ENCODE peak calls at places on chromosomes 12 and 14, in seven cellular contexts. F, A, I, G, P, U and S are unnamed samples.

GRCh38 chr12:51926718-51927117 is 19.4 kb downstream of the ACVRL1 start:
- DNase-seq in F (no peak), A (peak; percentile 35), I (no peak), G (peak; percentile 48), P (no peak), U (peak; percentile 38), S (no peak)

GRCh38 chr12:130162771-130163460 is 652 bp downstream of the FZD10 start:
- DNase-seq in F (no peak), A (no peak), I (no peak), G (no peak), P (no peak), U (no peak), S (no peak)

GRCh38 chr12:5257763-5258475 is 174.0 kb upstream of the NTF3 start:
- DNase-seq in F (no peak), A (no peak), I (no peak), G (no peak), P (no peak), U (no peak), S (no peak)

GRCh38 chr14:86858043-86858442 is 1134.9 kb downstream of the GALC start:
- DNase-seq in F (no peak), A (no peak), I (no peak), G (no peak), P (no peak), U (peak; percentile 63), S (no peak)

GRCh38 chr14:68146812-68147211 is 327.2 kb downstream of the RAD51B start:
- DNase-seq in F (no peak), A (peak; percentile 85), I (peak; percentile 92), G (peak; percentile 25), P (peak; percentile 82), U (peak; percentile 97), S (no peak)

GRCh38 chr12:27498761-27499160 is 25.2 kb upstream of the PPFIBP1 start:
- DNase-seq in F (no peak), A (no peak), I (no peak), G (no peak), P (no peak), U (peak; percentile 29), S (no peak)

GRCh38 chr12:112252184-112252583 is 126.8 kb downstream of the TRAFD1 start:
- DNase-seq in F (peak; percentile 61), A (peak; percentile 22), I (no peak), G (no peak), P (no peak), U (peak; percentile 66), S (no peak)

GRCh38 chr12:16509411-16509810 is 96.6 kb downstream of the LMO3 start:
- DNase-seq in F (no peak), A (no peak), I (no peak), G (no peak), P (no peak), U (no peak), S (no peak)

GRCh38 chr12:132390287-132391076 is 61.1 kb upstream of the GALNT9 start:
- DNase-seq in F (no peak), A (no peak), I (no peak), G (no peak), P (no peak), U (no peak), S (no peak)

GRCh38 chr12:78442454-78442801 is 422.1 kb upstream of the SYT1 start:
- DNase-seq in F (no peak), A (no peak), I (no peak), G (no peak), P (no peak), U (peak; percentile 78), S (no peak)

GRCh38 chr14:96100171-96101064 is 61.3 kb downstream of the C14orf132 start:
- DNase-seq in F (peak; percentile 75), A (peak; percentile 57), I (peak; percentile 71), G (peak; percentile 82), P (peak; percentile 62), U (peak; percentile 88), S (peak; percentile 76)

DNA sequence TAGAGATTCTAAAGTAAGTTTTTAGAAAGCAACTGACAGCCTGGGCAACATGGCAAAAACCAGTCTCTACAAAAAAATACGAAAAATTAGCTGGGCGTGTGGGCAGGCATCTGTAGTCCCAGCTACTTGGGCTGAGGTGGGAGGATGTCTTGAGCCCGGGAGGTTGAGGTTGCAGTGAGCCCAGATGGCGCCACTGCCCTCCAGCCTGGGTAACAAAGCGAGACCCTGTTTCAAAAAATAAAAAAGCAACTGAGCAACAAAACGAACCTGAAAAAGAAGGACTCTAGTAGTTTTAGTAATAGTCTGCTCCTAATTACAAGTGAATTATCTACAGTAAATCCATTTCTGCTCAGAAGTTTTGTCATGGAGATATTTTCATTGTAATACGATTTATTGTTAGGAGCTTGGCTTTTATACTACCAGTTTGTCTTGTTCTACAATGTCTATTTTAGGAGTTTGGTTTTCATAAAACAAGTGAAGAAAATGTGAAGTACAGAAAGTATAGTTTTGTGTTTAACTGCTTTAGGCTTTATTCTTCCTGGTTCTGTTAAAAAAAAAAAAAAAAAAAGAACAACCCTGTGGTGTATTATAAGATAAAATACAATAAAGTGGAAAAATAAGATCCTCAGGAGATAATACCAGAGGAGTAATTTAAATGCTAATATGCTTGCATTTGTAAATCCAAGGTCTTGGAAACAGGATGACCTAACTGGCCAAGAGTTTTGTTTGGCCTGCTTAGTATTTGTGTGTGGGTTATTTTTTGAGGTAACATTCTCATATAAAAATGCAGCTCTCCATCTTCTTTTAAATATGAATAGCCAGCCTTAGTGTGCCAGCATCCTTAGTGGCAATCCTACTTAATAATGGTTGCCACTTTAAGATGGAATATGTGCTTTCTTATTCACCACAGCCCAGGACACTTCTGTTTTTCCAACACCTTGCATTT is 2.8 kb downstream of the TMX1 start:
- DNase-seq in F (no peak), A (no peak), I (no peak), G (no peak), P (no peak), U (no peak), S (no peak)
- TF ChIP-seq CTCF in F (no peak), A (no peak), I (no peak), G (peak; percentile 20), P (no peak), U (peak; percentile 18), S (no peak)

GRCh38 chr12:109741286-109741969 is 27.8 kb downstream of the FAM222A start:
- DNase-seq in F (peak; percentile 17), A (no peak), I (no peak), G (no peak), P (no peak), U (no peak), S (no peak)

GRCh38 chr12:109738209-109738608 is 24.6 kb downstream of the FAM222A start:
- DNase-seq in F (peak; percentile 14), A (no peak), I (no peak), G (no peak), P (no peak), U (no peak), S (peak; percentile 6)

GRCh38 chr12:109738878-109739665 is 25.4 kb downstream of the FAM222A start:
- DNase-seq in F (peak; percentile 33), A (no peak), I (no peak), G (no peak), P (no peak), U (no peak), S (no peak)

GRCh38 chr12:109740694-109741245 is 27.1 kb downstream of the FAM222A start:
- DNase-seq in F (peak; percentile 31), A (no peak), I (no peak), G (no peak), P (no peak), U (no peak), S (no peak)

DNA sequence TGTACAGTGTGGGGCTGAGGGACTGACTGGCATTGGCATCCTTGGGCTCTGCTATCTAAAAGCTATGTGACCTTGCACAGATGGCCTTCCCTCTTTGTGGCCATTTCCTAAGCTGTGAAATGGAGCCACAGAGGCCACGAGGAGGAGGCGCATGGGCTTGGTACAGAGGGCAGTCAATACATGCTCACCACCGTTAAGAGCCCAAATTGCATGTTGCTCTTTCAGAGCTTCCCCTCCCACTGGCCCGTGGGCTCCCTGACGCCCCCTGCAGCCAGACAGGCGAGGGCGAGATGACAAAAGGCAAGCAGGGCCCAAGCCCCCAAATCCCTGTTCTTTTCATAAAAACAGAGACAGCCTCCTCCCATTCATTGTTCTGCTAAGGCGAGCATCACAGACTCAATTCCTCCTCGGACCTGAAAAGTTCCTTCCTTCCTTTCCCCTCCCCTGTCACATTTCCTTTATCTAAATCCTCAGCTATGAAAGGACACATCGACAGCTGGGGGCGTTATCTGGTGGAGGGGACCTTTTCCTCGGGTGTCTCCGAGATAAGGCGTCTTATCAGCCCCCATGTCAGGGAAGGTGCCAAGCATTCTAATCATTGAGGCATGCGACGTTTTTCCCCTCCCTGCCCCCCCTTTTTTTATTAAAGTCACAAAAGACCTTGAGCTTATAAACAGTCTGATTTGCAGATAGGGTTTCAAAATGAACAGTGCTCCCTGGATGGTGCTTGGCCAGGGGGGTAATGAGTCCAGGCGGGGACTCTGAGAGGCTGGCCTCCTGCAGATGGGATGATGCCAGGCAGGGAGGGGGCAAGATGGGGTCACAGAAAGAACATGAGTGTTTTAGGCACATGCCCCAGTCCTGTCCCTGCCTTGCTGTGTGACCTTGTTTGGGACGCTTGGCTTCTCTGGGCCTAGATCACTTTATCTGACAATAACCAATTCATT is 26.4 kb downstream of the FAM222A start:
- DNase-seq in F (peak; percentile 39), A (no peak), I (no peak), G (no peak), P (no peak), U (no peak), S (no peak)
- TF ChIP-seq CTCF in F (no peak), A (no peak), I (peak; percentile 4), G (no peak), P (no peak), U (peak; percentile 17), S (peak; percentile 49)

GRCh38 chr12:55658212-55658611 is 21.5 kb downstream of the OR10P1 start:
- DNase-seq in F (no peak), A (no peak), I (no peak), G (no peak), P (no peak), U (no peak), S (no peak)

GRCh38 chr12:55657282-55657681 is 20.6 kb downstream of the OR10P1 start:
- DNase-seq in F (no peak), A (no peak), I (no peak), G (no peak), P (no peak), U (no peak), S (no peak)

GRCh38 chr12:55663391-55663790 is 26.7 kb downstream of the OR10P1 start:
- DNase-seq in F (no peak), A (no peak), I (no peak), G (no peak), P (no peak), U (no peak), S (no peak)

GRCh38 chr12:55658635-55659391 is 22.1 kb downstream of the OR10P1 start:
- DNase-seq in F (no peak), A (no peak), I (no peak), G (no peak), P (no peak), U (no peak), S (no peak)

GRCh38 chr12:55659486-55660385 is 23.0 kb downstream of the OR10P1 start:
- DNase-seq in F (no peak), A (no peak), I (no peak), G (no peak), P (no peak), U (peak; percentile 28), S (no peak)
- TF ChIP-seq CTCF in F (peak; percentile 33), A (peak; percentile 31), I (peak; percentile 42), G (peak; percentile 72), P (no peak), U (peak; percentile 62), S (peak; percentile 22)

GRCh38 chr12:76455582-76456345 is 103.8 kb downstream of the OSBPL8 start:
- DNase-seq in F (no peak), A (peak; percentile 89), I (peak; percentile 56), G (peak; percentile 49), P (no peak), U (peak; percentile 90), S (no peak)
- TF ChIP-seq CTCF in F (peak; percentile 51), A (peak; percentile 70), I (peak; percentile 62), G (peak; percentile 89), P (peak; percentile 51), U (peak; percentile 63), S (peak; percentile 64)